ENCODE peak calls at places on chromosome 6, in five cellular contexts. One of them, this sample, is unnamed.

GRCh38 chr6:147448212-147448611 is 60.3 kb upstream of the SAMD5 start:
- DNase-seq in tibial artery: no peak
- DNase-seq in naive thymus-derived CD4-positive, alpha-beta T cell: no peak
- DNase-seq in heart left ventricle: no peak
- DNase-seq in bronchial epithelial cell: peak; percentile 44
- DNase-seq in this sample: peak; percentile 9

GRCh38 chr6:47698342-47698787 is at the start of gene ADGRF4:
- DNase-seq in heart left ventricle: no peak
- DNase-seq in naive thymus-derived CD4-positive, alpha-beta T cell: no peak
- DNase-seq in bronchial epithelial cell: peak; percentile 99
- DNase-seq in tibial artery: no peak
- DNase-seq in this sample: peak; percentile 27

GRCh38 chr6:136294621-136295020 is 5.0 kb upstream of the BCLAF1 start:
- DNase-seq in heart left ventricle: no peak
- DNase-seq in tibial artery: no peak
- DNase-seq in bronchial epithelial cell: no peak
- DNase-seq in naive thymus-derived CD4-positive, alpha-beta T cell: no peak
- DNase-seq in this sample: no peak

GRCh38 chr6:88492824-88493223 is 326.7 kb upstream of the CNR1 start:
- DNase-seq in heart left ventricle: no peak
- DNase-seq in naive thymus-derived CD4-positive, alpha-beta T cell: no peak
- DNase-seq in bronchial epithelial cell: peak; percentile 13
- DNase-seq in tibial artery: no peak
- DNase-seq in this sample: no peak

GRCh38 chr6:162343196-162343901 is 384.2 kb downstream of the PRKN start:
- DNase-seq in bronchial epithelial cell: no peak
- DNase-seq in heart left ventricle: no peak
- DNase-seq in naive thymus-derived CD4-positive, alpha-beta T cell: no peak
- DNase-seq in tibial artery: no peak
- DNase-seq in this sample: no peak

GRCh38 chr6:1620504-1621327 is 11.0 kb downstream of the FOXC1 start:
- DNase-seq in naive thymus-derived CD4-positive, alpha-beta T cell: no peak
- DNase-seq in bronchial epithelial cell: no peak
- DNase-seq in heart left ventricle: no peak
- DNase-seq in tibial artery: peak; percentile 71
- DNase-seq in this sample: no peak

GRCh38 chr6:147508871-147509608 is 550 bp downstream of the SAMD5 start:
- DNase-seq in naive thymus-derived CD4-positive, alpha-beta T cell: no peak
- DNase-seq in heart left ventricle: peak; percentile 25
- DNase-seq in bronchial epithelial cell: no peak
- DNase-seq in tibial artery: no peak
- DNase-seq in this sample: no peak

GRCh38 chr6:156021746-156022396 is 566.2 kb upstream of the NOX3 start:
- DNase-seq in heart left ventricle: no peak
- DNase-seq in naive thymus-derived CD4-positive, alpha-beta T cell: no peak
- DNase-seq in tibial artery: no peak
- DNase-seq in bronchial epithelial cell: peak; percentile 15
- DNase-seq in this sample: no peak

GRCh38 chr6:26336355-26337198 is 28.4 kb upstream of the BTN3A2 start:
- DNase-seq in tibial artery: no peak
- DNase-seq in bronchial epithelial cell: peak; percentile 86
- DNase-seq in naive thymus-derived CD4-positive, alpha-beta T cell: no peak
- DNase-seq in heart left ventricle: no peak
- DNase-seq in this sample: peak; percentile 42

GRCh38 chr6:39050453-39051112 is 2.0 kb downstream of the GLP1R start:
- DNase-seq in heart left ventricle: no peak
- DNase-seq in naive thymus-derived CD4-positive, alpha-beta T cell: no peak
- DNase-seq in tibial artery: no peak
- DNase-seq in bronchial epithelial cell: peak; percentile 37
- DNase-seq in this sample: no peak

GRCh38 chr6:28871335-28872156 is 52.2 kb downstream of the TRIM27 start:
- DNase-seq in tibial artery: no peak
- DNase-seq in bronchial epithelial cell: no peak
- DNase-seq in naive thymus-derived CD4-positive, alpha-beta T cell: no peak
- DNase-seq in heart left ventricle: no peak
- DNase-seq in this sample: no peak

GRCh38 chr6:150996968-150997367 is 131.5 kb downstream of the MTHFD1L start:
- DNase-seq in heart left ventricle: no peak
- DNase-seq in tibial artery: no peak
- DNase-seq in bronchial epithelial cell: no peak
- DNase-seq in naive thymus-derived CD4-positive, alpha-beta T cell: no peak
- DNase-seq in this sample: no peak
- H3K36me3 ChIP-seq in heart left ventricle: no peaks in the 10 kb centered on the region
- H3K36me3 ChIP-seq in tibial artery: peaks cover 8% of the 10 kb centered on the region
- H3K36me3 ChIP-seq in bronchial epithelial cell: peaks cover 5% of the 10 kb centered on the region
- H3K36me3 ChIP-seq in naive thymus-derived CD4-positive, alpha-beta T cell: peaks cover 4% of the 10 kb centered on the region
- H3K36me3 ChIP-seq in this sample: no peaks in the 10 kb centered on the region

DNA sequence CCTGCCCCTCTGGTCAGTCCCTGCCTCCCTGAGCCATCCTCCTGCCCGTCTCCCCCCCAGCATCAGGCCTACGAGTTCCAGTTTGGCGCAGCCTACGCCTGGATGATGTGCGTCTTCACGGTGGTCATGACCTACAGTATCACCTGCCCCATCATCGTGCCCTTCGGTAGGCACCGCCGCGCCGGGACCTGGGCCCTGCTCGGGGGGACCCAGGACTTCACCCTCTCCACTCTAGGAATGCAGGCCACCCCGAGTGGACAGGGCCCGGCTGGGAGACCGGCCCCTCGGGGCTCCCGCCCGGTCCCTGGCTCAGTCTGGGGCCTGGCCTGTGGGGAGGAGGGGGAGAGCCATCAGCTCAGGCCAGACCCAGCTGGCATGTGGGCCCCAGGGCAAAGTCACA is 6.1 kb upstream of the CAPN11 start:
- DNase-seq in naive thymus-derived CD4-positive, alpha-beta T cell: no peak
- DNase-seq in tibial artery: no peak
- DNase-seq in bronchial epithelial cell: no peak
- DNase-seq in heart left ventricle: no peak
- DNase-seq in this sample: no peak
- H3K36me3 ChIP-seq in naive thymus-derived CD4-positive, alpha-beta T cell: peaks cover 23% of the 10 kb centered on the region
- H3K36me3 ChIP-seq in tibial artery: peaks cover 23% of the 10 kb centered on the region
- H3K36me3 ChIP-seq in bronchial epithelial cell: peaks cover 47% of the 10 kb centered on the region
- H3K36me3 ChIP-seq in heart left ventricle: peaks cover 30% of the 10 kb centered on the region
- H3K36me3 ChIP-seq in this sample: no peaks in the 10 kb centered on the region

DNA sequence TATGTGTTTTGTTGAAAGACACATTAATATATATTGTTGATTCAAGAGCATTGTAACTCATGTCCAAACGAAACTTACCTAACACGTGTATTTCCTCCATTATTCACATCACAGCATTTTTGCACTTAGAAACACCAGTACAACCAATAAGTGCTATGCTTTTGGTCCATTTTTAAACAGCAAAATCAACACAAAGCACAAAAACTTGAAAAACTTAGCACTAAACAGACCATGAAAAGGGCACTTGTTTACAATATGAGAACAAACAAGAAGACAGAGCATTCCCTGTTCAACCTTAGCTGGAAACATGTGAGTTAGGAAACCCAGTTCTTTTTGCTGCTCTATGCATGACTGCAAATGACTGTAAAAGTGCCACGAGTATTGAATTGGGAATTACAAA is 9.6 kb downstream of the GLYATL3 start:
- DNase-seq in naive thymus-derived CD4-positive, alpha-beta T cell: no peak
- DNase-seq in tibial artery: no peak
- DNase-seq in bronchial epithelial cell: no peak
- DNase-seq in heart left ventricle: no peak
- DNase-seq in this sample: no peak
- H3K36me3 ChIP-seq in naive thymus-derived CD4-positive, alpha-beta T cell: no peaks in the 10 kb centered on the region
- H3K36me3 ChIP-seq in tibial artery: no peaks in the 10 kb centered on the region
- H3K36me3 ChIP-seq in bronchial epithelial cell: no peaks in the 10 kb centered on the region
- H3K36me3 ChIP-seq in heart left ventricle: no peaks in the 10 kb centered on the region
- H3K36me3 ChIP-seq in this sample: no peaks in the 10 kb centered on the region

DNA sequence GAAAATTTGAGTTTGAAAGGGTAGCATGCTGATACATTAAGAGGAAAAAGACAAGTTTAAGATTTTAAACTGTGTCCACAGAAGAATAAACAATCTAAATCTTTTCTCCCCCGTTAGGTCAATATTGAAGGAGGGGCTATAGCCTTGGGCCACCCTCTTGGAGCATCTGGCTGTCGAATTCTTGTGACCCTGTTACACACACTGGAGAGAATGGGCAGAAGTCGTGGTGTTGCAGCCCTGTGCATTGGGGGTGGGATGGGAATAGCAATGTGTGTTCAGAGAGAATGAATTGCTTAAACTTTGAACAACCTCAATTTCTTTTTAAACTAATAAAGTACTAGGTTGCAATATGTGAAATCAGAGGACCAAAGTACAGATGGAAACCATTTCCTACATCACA is 10.9 kb downstream of the TCP1 start:
- DNase-seq in naive thymus-derived CD4-positive, alpha-beta T cell: no peak
- DNase-seq in heart left ventricle: no peak
- DNase-seq in tibial artery: no peak
- DNase-seq in bronchial epithelial cell: no peak
- DNase-seq in this sample: no peak
- H3K36me3 ChIP-seq in naive thymus-derived CD4-positive, alpha-beta T cell: peaks cover 92% of the 10 kb centered on the region
- H3K36me3 ChIP-seq in heart left ventricle: peaks cover 91% of the 10 kb centered on the region
- H3K36me3 ChIP-seq in tibial artery: peaks cover 67% of the 10 kb centered on the region
- H3K36me3 ChIP-seq in bronchial epithelial cell: peaks cover 20% of the 10 kb centered on the region
- H3K36me3 ChIP-seq in this sample: peaks cover 28% of the 10 kb centered on the region

GRCh38 chr6:166934174-166934573 is 22.2 kb downstream of the RNASET2 start:
- DNase-seq in tibial artery: no peak
- DNase-seq in naive thymus-derived CD4-positive, alpha-beta T cell: no peak
- DNase-seq in heart left ventricle: no peak
- DNase-seq in bronchial epithelial cell: no peak
- DNase-seq in this sample: no peak

GRCh38 chr6:166931426-166931970 is 24.9 kb downstream of the RNASET2 start:
- DNase-seq in bronchial epithelial cell: no peak
- DNase-seq in heart left ventricle: no peak
- DNase-seq in naive thymus-derived CD4-positive, alpha-beta T cell: no peak
- DNase-seq in tibial artery: no peak
- DNase-seq in this sample: no peak

GRCh38 chr6:166933396-166933795 is 23.0 kb downstream of the RNASET2 start:
- DNase-seq in bronchial epithelial cell: no peak
- DNase-seq in heart left ventricle: no peak
- DNase-seq in naive thymus-derived CD4-positive, alpha-beta T cell: no peak
- DNase-seq in tibial artery: no peak
- DNase-seq in this sample: no peak

GRCh38 chr6:166932116-166932515 is 24.2 kb downstream of the RNASET2 start:
- DNase-seq in bronchial epithelial cell: no peak
- DNase-seq in naive thymus-derived CD4-positive, alpha-beta T cell: no peak
- DNase-seq in heart left ventricle: no peak
- DNase-seq in tibial artery: no peak
- DNase-seq in this sample: no peak

GRCh38 chr6:166932616-166933015 is 23.7 kb downstream of the RNASET2 start:
- DNase-seq in bronchial epithelial cell: no peak
- DNase-seq in tibial artery: no peak
- DNase-seq in naive thymus-derived CD4-positive, alpha-beta T cell: no peak
- DNase-seq in heart left ventricle: no peak
- DNase-seq in this sample: no peak
- H3K36me3 ChIP-seq in bronchial epithelial cell: no peaks in the 10 kb centered on the region
- H3K36me3 ChIP-seq in tibial artery: peaks cover 7% of the 10 kb centered on the region
- H3K36me3 ChIP-seq in naive thymus-derived CD4-positive, alpha-beta T cell: peaks cover 77% of the 10 kb centered on the region
- H3K36me3 ChIP-seq in heart left ventricle: peaks cover 22% of the 10 kb centered on the region
- H3K36me3 ChIP-seq in this sample: peaks cover 4% of the 10 kb centered on the region

This sample was measured in small intestine.